ENCODE peak calls at places on chromosomes 7 and 10, in four cellular contexts. B is uterus, Z is hepatocyte, W is tibial nerve. K is an unnamed sample.

GRCh38 chr7:34672430-34672829 is 14.4 kb downstream of the NPSR1 start:
- DNase-seq in B (no peak), Z (no peak), W (no peak), K (no peak)

GRCh38 chr7:128431221-128431620 is 21.4 kb upstream of the IMPDH1 start:
- DNase-seq in B (no peak), Z (no peak), W (peak; percentile 45), K (no peak)

GRCh38 chr7:27200761-27201230 is 905 bp upstream of the HOXA13 start:
- DNase-seq in B (no peak), Z (no peak), W (no peak), K (no peak)

GRCh38 chr7:74637745-74638144 is 19.8 kb upstream of the GTF2I start:
- DNase-seq in B (no peak), Z (no peak), W (no peak), K (no peak)

GRCh38 chr7:121595949-121596692 is 200.0 kb upstream of the FAM3C start:
- DNase-seq in B (no peak), Z (no peak), W (no peak), K (no peak)

GRCh38 chr10:92327445-92328433 is 36.8 kb downstream of the MARCHF5 start:
- DNase-seq in B (no peak), Z (no peak), W (no peak), K (no peak)

GRCh38 chr7:108455833-108456677 is at the start of gene NRCAM:
- DNase-seq in B (no peak), Z (peak; percentile 88), W (no peak), K (no peak)

GRCh38 chr10:64060389-64060788 is 539.2 kb downstream of the REEP3 start:
- DNase-seq in B (no peak), Z (no peak), W (no peak), K (no peak)

GRCh38 chr10:16441106-16441850 is 4.5 kb downstream of the PTER start:
- DNase-seq in B (no peak), Z (no peak), W (no peak), K (no peak)

GRCh38 chr7:101119876-101120275 is 7.0 kb upstream of the SERPINE1 start:
- DNase-seq in B (no peak), Z (no peak), W (no peak), K (no peak)

GRCh38 chr7:149720372-149721083 is 52.9 kb downstream of the ZNF467 start:
- DNase-seq in B (no peak), Z (peak; percentile 72), W (peak; percentile 83), K (no peak)

GRCh38 chr10:17232276-17232987 is 4.4 kb downstream of the VIM start:
- DNase-seq in B (no peak), Z (no peak), W (no peak), K (no peak)

GRCh38 chr10:124669824-124670654 is 74.1 kb downstream of the FAM53B start:
- DNase-seq in B (no peak), Z (no peak), W (no peak), K (no peak)

GRCh38 chr10:113511419-113511818 is 41.4 kb upstream of the HABP2 start:
- DNase-seq in B (no peak), Z (no peak), W (no peak), K (no peak)

GRCh38 chr7:25348066-25348595 is 119.8 kb upstream of the NPVF start:
- DNase-seq in B (no peak), Z (no peak), W (no peak), K (no peak)

GRCh38 chr7:51589111-51589510 is 272.5 kb upstream of the COBL start:
- DNase-seq in B (no peak), Z (no peak), W (no peak), K (no peak)

GRCh38 chr7:138750473-138750872 is 47.3 kb upstream of the TMEM213 start:
- DNase-seq in B (no peak), Z (no peak), W (no peak), K (no peak)

GRCh38 chr7:71864130-71864529 is 548.0 kb downstream of the CALN1 start:
- DNase-seq in B (no peak), Z (no peak), W (no peak), K (no peak)

GRCh38 chr10:99466632-99467031 is 36.2 kb upstream of the GOT1 start:
- DNase-seq in B (no peak), Z (no peak), W (no peak), K (no peak)

GRCh38 chr10:55628260-55628701 is 732.8 kb downstream of the ZWINT start:
- DNase-seq in B (no peak), Z (peak; percentile 34), W (no peak), K (no peak)

GRCh38 chr7:107186242-107186641 is 17.4 kb downstream of the HBP1 start:
- DNase-seq in B (no peak), Z (no peak), W (no peak), K (no peak)

GRCh38 chr7:103932389-103932788 is 57.1 kb downstream of the RELN start:
- DNase-seq in B (no peak), Z (no peak), W (no peak), K (no peak)

DNA sequence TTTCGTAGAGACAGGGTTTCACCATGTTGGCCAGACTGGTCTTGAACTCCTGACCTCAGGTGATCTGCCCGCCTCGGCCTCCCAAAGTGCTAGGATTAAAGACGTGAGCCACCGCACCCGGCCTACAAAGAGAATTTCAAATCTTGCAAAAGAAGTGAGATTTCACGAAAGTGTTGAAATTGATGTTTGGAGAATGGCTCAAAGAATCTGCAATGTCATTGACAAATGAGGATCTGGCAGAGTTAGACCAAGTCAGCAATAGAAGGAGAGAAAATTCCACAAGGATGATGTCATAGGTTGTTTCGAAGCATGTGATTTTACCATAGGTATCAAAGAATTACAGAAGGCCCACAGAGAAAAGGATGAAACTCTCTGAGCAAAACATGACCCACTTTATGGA is 71.7 kb downstream of the LYZL2 start:
- DNase-seq in B (no peak), Z (peak; percentile 46), W (no peak), K (no peak)
- H3K27ac ChIP-seq in B (no peak overlapping the region), Z (peak overlapping the region; percentile 11), W (no peak overlapping the region), K (no peak overlapping the region)

GRCh38 chr10:122374246-122374858 is at the start of gene PLEKHA1:
- DNase-seq in B (peak; percentile 96), Z (peak; percentile 98), W (peak; percentile 88), K (peak; percentile 80)
- H3K27ac ChIP-seq in B (peak within 1 kb of the TSS; percentile 99), Z (peak within 1 kb of the TSS; percentile 97), W (peak within 1 kb of the TSS; percentile 99), K (no peak within 1 kb of the TSS)

GRCh38 chr10:97363071-97363470 is 28.5 kb upstream of the FRAT2 start:
- DNase-seq in B (no peak), Z (no peak), W (no peak), K (no peak)
- H3K27ac ChIP-seq in B (no peak overlapping the region), Z (no peak overlapping the region), W (no peak overlapping the region), K (no peak overlapping the region)

GRCh38 chr10:68332259-68333057 is at the start of gene PBLD:
- DNase-seq in B (peak; percentile 73), Z (peak; percentile 87), W (peak; percentile 38), K (no peak)

GRCh38 chr10:68331455-68332258 is at the start of gene HNRNPH3:
- DNase-seq in B (peak; percentile 99), Z (peak; percentile 100), W (peak; percentile 97), K (peak; percentile 95)

GRCh38 chr10:68330852-68331454 is 911 bp upstream of the HNRNPH3 start:
- DNase-seq in B (peak; percentile 52), Z (peak; percentile 18), W (no peak), K (no peak)

GRCh38 chr10:68329506-68329861 is 2.4 kb upstream of the HNRNPH3 start:
- DNase-seq in B (no peak), Z (no peak), W (no peak), K (no peak)

GRCh38 chr10:68327889-68328786 is 3.7 kb upstream of the HNRNPH3 start:
- DNase-seq in B (no peak), Z (peak; percentile 63), W (no peak), K (no peak)
- H3K27ac ChIP-seq in B (peak overlapping the region; percentile 100), Z (peak overlapping the region; percentile 75), W (peak overlapping the region; percentile 79), K (peak overlapping the region; percentile 55)

GRCh38 chr10:93758510-93758885 is 762 bp downstream of the LGI1 start:
- DNase-seq in B (no peak), Z (no peak), W (no peak), K (no peak)

GRCh38 chr10:93757766-93758509 is at the start of gene LGI1:
- DNase-seq in B (no peak), Z (peak; percentile 39), W (no peak), K (no peak)

GRCh38 chr10:93758911-93759410 is 1.2 kb downstream of the LGI1 start:
- DNase-seq in B (no peak), Z (no peak), W (no peak), K (no peak)

GRCh38 chr10:93762979-93763391 is 5.2 kb downstream of the LGI1 start:
- DNase-seq in B (no peak), Z (peak; percentile 33), W (no peak), K (no peak)

DNA sequence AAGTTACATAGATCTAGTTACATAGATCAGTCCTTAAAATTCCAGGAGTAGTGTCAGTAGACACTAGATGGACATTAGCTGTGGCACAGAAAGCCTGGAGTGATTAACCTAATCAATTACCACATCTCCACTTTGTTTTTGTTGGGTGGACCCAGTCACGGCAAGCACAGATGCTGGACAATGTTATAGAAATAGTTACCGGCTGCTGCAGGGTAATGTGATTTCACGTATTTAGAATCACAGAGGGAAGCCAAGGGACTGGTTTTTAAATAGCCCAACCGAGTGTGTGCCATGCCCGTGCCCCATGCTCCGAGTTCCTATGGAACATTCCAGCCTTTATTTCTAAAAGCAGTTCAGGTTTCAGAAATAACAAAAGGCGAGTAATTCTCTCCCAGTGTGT is 2.8 kb downstream of the LGI1 start:
- DNase-seq in B (no peak), Z (no peak), W (no peak), K (no peak)
- H3K27ac ChIP-seq in B (no peak overlapping the region), Z (no peak overlapping the region), W (no peak overlapping the region), K (no peak overlapping the region)

DNA sequence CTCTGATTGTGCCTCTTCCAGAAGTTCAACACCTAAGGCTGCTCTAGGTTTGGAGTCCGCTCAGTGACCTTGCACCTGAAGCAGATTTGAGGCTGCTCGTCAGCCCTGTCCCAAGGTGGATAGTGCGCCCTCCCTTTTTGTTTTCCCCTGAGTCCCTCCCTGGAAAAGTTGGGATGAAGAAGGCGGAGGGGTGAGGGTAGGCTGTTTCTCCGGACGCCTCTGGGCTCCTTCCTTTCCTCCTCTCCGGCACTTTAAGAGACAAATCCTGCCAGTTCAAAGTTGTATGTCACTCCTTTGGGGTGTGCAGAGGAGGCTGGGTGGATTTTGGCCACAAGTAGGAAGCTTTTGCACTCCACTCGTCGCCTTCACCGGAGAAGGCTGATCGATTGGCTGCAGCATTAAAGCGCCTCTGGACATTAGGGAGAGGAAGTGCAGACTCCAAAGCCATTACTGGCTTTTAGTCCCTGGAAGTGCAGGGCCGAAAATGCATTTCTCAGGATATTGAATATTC is 81.9 kb upstream of the PRKG1 start:
- DNase-seq in B (no peak), Z (no peak), W (no peak), K (no peak)
- H3K27ac ChIP-seq in B (peak overlapping the region; percentile 84), Z (no peak overlapping the region), W (peak overlapping the region; percentile 66), K (peak overlapping the region; percentile 94)

GRCh38 chr10:85600026-85600743 is 766.4 kb downstream of the GRID1 start:
- DNase-seq in B (no peak), Z (peak; percentile 26), W (no peak), K (no peak)

GRCh38 chr10:85601526-85601925 is 765.1 kb downstream of the GRID1 start:
- DNase-seq in B (no peak), Z (no peak), W (no peak), K (no peak)

GRCh38 chr10:85599081-85599480 is 767.5 kb downstream of the GRID1 start:
- DNase-seq in B (no peak), Z (no peak), W (no peak), K (no peak)

GRCh38 chr10:85602306-85602705 is 764.3 kb downstream of the GRID1 start:
- DNase-seq in B (no peak), Z (no peak), W (no peak), K (no peak)

GRCh38 chr10:85600744-85601081 is 765.9 kb downstream of the GRID1 start:
- DNase-seq in B (no peak), Z (no peak), W (no peak), K (no peak)
- H3K27ac ChIP-seq in B (no peak overlapping the region), Z (no peak overlapping the region), W (no peak overlapping the region), K (no peak overlapping the region)

K was measured in AG04450.